ENCODE peak calls at places on chromosomes 16 and 17, in five cellular contexts. E is T-helper 17 cell; O is stimulated activated CD4-positive, alpha-beta T cell treated with anti-CD3 and anti-CD28 coated beads, TNF-alpha, amount 100 ng/mL, for 48 hours; A is body of pancreas; F is activated T-cell treated with anti-CD3 and anti-CD28 coated beads for 1 hour. L is an unnamed sample.

GRCh38 chr17:64786337-64786736 is 124.2 kb upstream of the SMURF2 start:
- DNase-seq in O (no peak), F (no peak), E (no peak), A (no peak), L (no peak)

GRCh38 chr17:29133146-29133713 is 47.0 kb downstream of the MYO18A start:
- DNase-seq in F (no peak), E (no peak), A (no peak), O (no peak), L (no peak)

GRCh38 chr16:10168258-10168657 is 14.0 kb downstream of the GRIN2A start:
- DNase-seq in A (no peak), E (no peak), O (no peak), F (no peak), L (no peak)

GRCh38 chr17:76709077-76709950 is 1.5 kb downstream of the MXRA7 start:
- DNase-seq in E (no peak), A (peak; percentile 67), O (no peak), F (no peak), L (peak; percentile 67)

GRCh38 chr17:62995377-62995885 is 29.4 kb downstream of the TANC2 start:
- DNase-seq in E (no peak), O (no peak), F (no peak), A (peak; percentile 46), L (no peak)

GRCh38 chr17:48484256-48484655 is 46.6 kb downstream of the HOXB1 start:
- DNase-seq in A (no peak), O (no peak), E (no peak), F (no peak), L (no peak)

GRCh38 chr17:65627108-65627507 is 65.7 kb upstream of the AXIN2 start:
- DNase-seq in O (no peak), A (no peak), E (no peak), F (no peak), L (no peak)

GRCh38 chr16:75566040-75566888 is at the start of gene GABARAPL2:
- DNase-seq in O (peak; percentile 80), E (peak; percentile 96), F (peak; percentile 89), A (peak; percentile 85), L (peak; percentile 84)

GRCh38 chr17:27563532-27563931 is 67.5 kb upstream of the LGALS9 start:
- DNase-seq in E (no peak), O (no peak), A (no peak), F (no peak), L (no peak)

GRCh38 chr16:25027781-25028180 is 12.6 kb upstream of the ARHGAP17 start:
- DNase-seq in O (no peak), F (no peak), E (no peak), A (no peak), L (no peak)

GRCh38 chr17:75125984-75126383 is 5.6 kb downstream of the NT5C start:
- DNase-seq in A (no peak), O (no peak), E (no peak), F (no peak), L (no peak)

GRCh38 chr17:21282231-21282630 is 2.3 kb upstream of the MAP2K3 start:
- DNase-seq in O (no peak), A (no peak), F (no peak), E (no peak), L (no peak)

GRCh38 chr17:36600936-36601302 is 464 bp upstream of the MRM1 start:
- DNase-seq in F (no peak), A (no peak), O (no peak), E (no peak), L (no peak)

GRCh38 chr17:75031972-75032895 is 14.5 kb downstream of the ATP5PD start:
- DNase-seq in E (peak; percentile 26), F (no peak), A (peak; percentile 61), O (no peak), L (peak; percentile 69)

GRCh38 chr16:65754799-65755691 is 611.4 kb upstream of the CDH5 start:
- DNase-seq in A (no peak), F (no peak), E (no peak), O (no peak), L (no peak)

GRCh38 chr17:9703781-9704082 is 58.4 kb downstream of the USP43 start:
- DNase-seq in E (no peak), F (no peak), A (no peak), O (no peak), L (no peak)

L was measured in lung.